ENCODE peak calls at places on chromosomes 1 and 21, in nine cellular contexts. K is right lobe of liver, D is transverse colon, R is esophagus squamous epithelium, L is HCT116, T is ovary, W is body of pancreas, N is uterus, M is A549. B is an unnamed sample. For H3K4me1 and H3K9me3, the result is how much of the 10 kb centered on the place peaks cover.

GRCh38 chr1:243280571-243281129 is 24.8 kb downstream of the SDCCAG8 start:
- DNase-seq in L (no peak), M (no peak), W (no peak), R (no peak), D (no peak), N (no peak), T (no peak), K (no peak), B (no peak)

GRCh38 chr1:212225871-212226302 is 59.3 kb upstream of the PPP2R5A start:
- DNase-seq in L (no peak), T (no peak), N (no peak), R (no peak), M (no peak), K (no peak), W (no peak), D (no peak), B (no peak)

GRCh38 chr1:234437423-234438171 is 41.4 kb downstream of the TARBP1 start:
- DNase-seq in L (no peak), T (no peak), D (no peak), K (no peak), M (no peak), N (no peak), W (peak), R (no peak), B (no peak)

GRCh38 chr1:153567621-153568366 is 2.1 kb upstream of the S100A2 start:
- DNase-seq in N (no peak), M (peak), K (no peak), L (peak), R (no peak), D (no peak), T (no peak), W (no peak), B (no peak)

GRCh38 chr1:240337795-240338194 is 246.1 kb downstream of the FMN2 start:
- DNase-seq in M (no peak), W (no peak), N (no peak), D (no peak), R (no peak), T (no peak), K (no peak), L (no peak), B (no peak)

GRCh38 chr1:110636149-110636935 is 30.2 kb upstream of the KCNA2 start:
- DNase-seq in N (no peak), K (no peak), W (no peak), L (no peak), D (peak), R (no peak), T (no peak), M (no peak), B (peak)

GRCh38 chr1:91725961-91726704 is 159.8 kb downstream of the TGFBR3 start:
- DNase-seq in M (no peak), W (peak), T (peak), D (peak), N (peak), K (no peak), L (no peak), R (no peak), B (no peak)

GRCh38 chr1:60068393-60069045 is 5.1 kb downstream of the C1orf87 start:
- DNase-seq in K (no peak), W (no peak), R (no peak), D (no peak), T (no peak), N (no peak), M (no peak), L (no peak), B (no peak)

GRCh38 chr1:35886606-35887431 is 3.8 kb downstream of the AGO1 start:
- DNase-seq in L (no peak), M (no peak), T (no peak), R (no peak), N (no peak), D (no peak), K (no peak), W (no peak), B (no peak)

GRCh38 chr1:159881930-159882839 is 17.8 kb downstream of the CFAP45 start:
- DNase-seq in L (peak), N (peak), W (peak), K (peak), T (peak), D (peak), R (no peak), M (peak), B (peak)

GRCh38 chr21:44687671-44688070 is 5.7 kb upstream of the KRTAP12-1 start:
- DNase-seq in T (no peak), D (no peak), W (no peak), L (no peak), R (no peak), M (no peak), N (no peak), K (no peak), B (no peak)

GRCh38 chr1:247366926-247367325 is 35.3 kb upstream of the ZNF496 start:
- DNase-seq in N (no peak), D (no peak), K (no peak), R (no peak), L (no peak), T (no peak), M (no peak), W (no peak), B (no peak)

GRCh38 chr1:3886106-3886670 is 13.9 kb downstream of the C1orf174 start:
- DNase-seq in M (no peak), W (no peak), L (no peak), D (no peak), K (no peak), R (no peak), T (no peak), N (no peak), B (no peak)

GRCh38 chr1:42260376-42261078 is 74.5 kb downstream of the FOXJ3 start:
- DNase-seq in W (no peak), T (no peak), M (no peak), N (no peak), D (no peak), R (no peak), K (no peak), L (no peak), B (no peak)

GRCh38 chr1:13550663-13551062 is 33.0 kb upstream of the PDPN start:
- DNase-seq in K (no peak), N (no peak), R (no peak), D (no peak), L (no peak), T (no peak), W (no peak), M (no peak), B (no peak)

GRCh38 chr1:200862713-200863415 is 9.9 kb upstream of the GPR25 start:
- DNase-seq in W (no peak), N (no peak), M (no peak), L (no peak), T (no peak), D (no peak), R (no peak), K (no peak), B (no peak)

GRCh38 chr1:32234792-32235191 is 12.2 kb upstream of the FAM167B start:
- DNase-seq in R (no peak), K (no peak), M (peak), W (no peak), T (no peak), N (no peak), L (no peak), D (no peak), B (no peak)

GRCh38 chr1:170562644-170563338 is 30.8 kb downstream of the GORAB start:
- DNase-seq in T (peak), D (no peak), K (no peak), R (no peak), L (peak), M (peak), N (peak), W (peak), B (no peak)

GRCh38 chr21:27683292-27683691 is 716.4 kb upstream of the ADAMTS5 start:
- DNase-seq in K (no peak), W (no peak), M (no peak), T (no peak), N (no peak), D (no peak), L (no peak), R (no peak), B (no peak)

GRCh38 chr1:216710598-216711333 is 12.5 kb downstream of the ESRRG start:
- DNase-seq in W (no peak), M (no peak), D (no peak), K (no peak), L (no peak), T (no peak), R (no peak), N (no peak), B (no peak)

GRCh38 chr1:59413327-59413720 is 116.4 kb downstream of the FGGY start:
- DNase-seq in R (no peak), M (no peak), K (no peak), N (no peak), W (no peak), T (no peak), L (no peak), D (no peak), B (no peak)

GRCh38 chr1:225862581-225862950 is 19.6 kb downstream of the TMEM63A start:
- DNase-seq in N (no peak), T (no peak), R (no peak), M (no peak), K (no peak), D (no peak), L (no peak), W (no peak), B (no peak)

GRCh38 chr1:63068626-63069025 is 253.7 kb upstream of the FOXD3 start:
- DNase-seq in N (no peak), K (no peak), W (no peak), D (no peak), L (no peak), M (no peak), R (no peak), T (no peak), B (no peak)

GRCh38 chr1:151990856-151991198 is 2.8 kb downstream of the S100A10 start:
- DNase-seq in D (peak), R (no peak), L (no peak), N (peak), K (peak), W (peak), T (peak), M (peak), B (peak)

GRCh38 chr1:174764186-174764585 is 235.6 kb upstream of the CACYBP start:
- DNase-seq in N (no peak), M (no peak), K (no peak), W (no peak), D (no peak), T (no peak), R (no peak), L (no peak), B (no peak)

GRCh38 chr1:51732701-51733425 is 116.0 kb downstream of the OSBPL9 start:
- DNase-seq in K (no peak), T (no peak), R (no peak), N (no peak), L (no peak), W (no peak), D (no peak), M (no peak), B (no peak)

GRCh38 chr21:41953249-41953830 is 478 bp downstream of the C2CD2 start:
- DNase-seq in D (peak), N (peak), R (no peak), L (no peak), T (peak), W (peak), M (no peak), K (no peak), B (peak)

GRCh38 chr1:79859212-79859948 is 852.9 kb upstream of the ADGRL4 start:
- DNase-seq in L (no peak), W (no peak), T (no peak), K (no peak), R (no peak), N (no peak), M (peak), D (peak), B (no peak)

GRCh38 chr1:27999055-27999454 is 39.3 kb downstream of the XKR8 start:
- DNase-seq in N (no peak), W (no peak), L (no peak), K (no peak), M (no peak), R (no peak), D (no peak), T (no peak), B (no peak)

GRCh38 chr1:154851392-154852177 is 18.5 kb downstream of the KCNN3 start:
- DNase-seq in N (peak), D (no peak), M (no peak), K (no peak), W (no peak), L (peak), T (no peak), R (no peak), B (no peak)

DNA sequence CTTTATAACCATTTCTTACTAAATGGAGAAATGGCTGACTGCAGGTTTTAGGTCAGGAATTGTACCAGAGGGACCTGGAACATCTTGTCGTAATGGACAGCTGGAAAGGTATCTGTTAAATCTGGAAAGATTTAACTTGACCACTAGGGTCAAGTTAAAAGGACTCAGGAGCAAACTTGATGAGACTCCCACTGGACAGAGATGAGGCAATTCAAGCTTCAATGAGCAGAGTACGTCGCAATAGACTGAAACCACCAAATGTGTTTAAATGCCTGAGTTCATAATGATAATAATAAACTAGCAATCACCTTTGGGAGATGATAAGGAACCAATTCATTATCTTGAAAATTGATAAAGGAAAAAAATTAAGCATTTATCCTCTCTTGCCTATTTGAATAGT is 8.7 kb downstream of the IFNLR1 start:
- DNase-seq in K (no peak), N (no peak), T (no peak), M (no peak), R (no peak), L (no peak), W (no peak), D (no peak), B (no peak)
- H3K4me1 ChIP-seq in K (under half), N (under half), T (under half), M (under half), R (under half), L (under half), W (under half), D (under half), B (under half)

GRCh38 chr1:9048551-9048950 is 20.9 kb downstream of the SLC2A5 start:
- DNase-seq in K (no peak), T (no peak), D (no peak), L (no peak), M (no peak), N (no peak), W (no peak), R (no peak), B (no peak)
- TF ChIP-seq POLR2A in K (no peak), T (no peak), D (no peak), L (no peak), M (no peak), N (no peak), W (no peak), R (no peak), B (no peak)

GRCh38 chr1:2821970-2822620 is 20.6 kb upstream of the TTC34 start:
- DNase-seq in R (no peak), D (peak), L (no peak), N (no peak), K (peak), M (peak), T (peak), W (peak), B (peak)
- H3K9me3 ChIP-seq in R (under half), D (under half), L (under half), N (under half), K (under half), M (under half), T (under half), W (under half), B (under half)

GRCh38 chr1:67816096-67816493 is 17.2 kb downstream of the GNG12 start:
- DNase-seq in K (no peak), N (no peak), W (no peak), R (no peak), D (peak), T (no peak), L (no peak), M (no peak), B (no peak)
- H3K4me1 ChIP-seq in K (under half), N (under half), W (under half), R (under half), D (under half), T (under half), L (under half), M (half or more), B (half or more)

GRCh38 chr1:116560704-116561490 is 9.9 kb downstream of the CD58 start:
- DNase-seq in T (no peak), L (no peak), K (no peak), W (no peak), N (no peak), M (no peak), R (no peak), D (no peak), B (no peak)
- TF ChIP-seq POLR2A in T (no peak), L (no peak), K (no peak), W (no peak), N (no peak), M (no peak), R (no peak), D (no peak), B (no peak)

GRCh38 chr1:179440971-179441370 is 75.2 kb downstream of the AXDND1 start:
- DNase-seq in M (no peak), N (no peak), T (no peak), D (peak), K (no peak), R (no peak), W (no peak), L (no peak), B (no peak)

GRCh38 chr1:179441456-179441855 is 75.7 kb downstream of the AXDND1 start:
- DNase-seq in W (no peak), L (no peak), D (no peak), N (no peak), R (no peak), K (no peak), M (no peak), T (no peak), B (no peak)

DNA sequence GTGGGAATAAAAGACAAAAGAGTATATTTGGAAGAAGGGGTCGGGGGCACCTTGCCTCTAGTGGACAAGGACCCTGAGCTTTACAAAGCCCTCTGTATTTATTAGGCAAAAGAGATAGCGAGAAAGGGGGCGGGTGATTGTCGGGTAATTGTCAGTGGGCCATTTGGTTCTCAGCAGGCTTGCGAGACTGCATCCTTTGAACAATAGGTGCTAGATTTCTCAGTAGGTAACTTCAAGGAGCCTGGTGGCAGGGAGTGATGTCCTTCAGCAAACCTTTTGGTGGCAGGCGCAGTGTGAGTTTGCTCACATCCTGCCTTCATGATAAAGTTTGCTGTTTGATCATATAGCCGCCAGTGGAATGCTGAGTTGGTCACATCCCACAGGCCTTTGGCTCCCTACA is 71.4 kb downstream of the AXDND1 start:
- DNase-seq in N (no peak), L (no peak), K (no peak), D (no peak), M (no peak), T (no peak), W (no peak), R (no peak), B (no peak)
- H3K9me3 ChIP-seq in N (under half), L (under half), K (under half), D (under half), M (under half), T (under half), W (under half), R (under half), B (under half)

GRCh38 chr1:156676450-156676819 is 772 bp downstream of the NES start:
- DNase-seq in L (no peak), D (no peak), K (no peak), T (no peak), N (no peak), R (no peak), M (no peak), W (no peak), B (no peak)
- H3K4me1 ChIP-seq in L (under half), D (under half), K (under half), T (under half), N (under half), R (under half), M (under half), W (under half), B (under half)

GRCh38 chr1:169309178-169310166 is 58.1 kb downstream of the NME7 start:
- DNase-seq in D (no peak), T (no peak), L (no peak), M (no peak), R (no peak), K (no peak), N (no peak), W (no peak), B (no peak)
- TF ChIP-seq POLR2A in D (no peak), T (no peak), L (no peak), M (no peak), R (no peak), K (no peak), N (no peak), W (no peak), B (no peak)